ENCODE peak calls at places on chromosomes 13 and 19, in nine cellular contexts. O, B, K, D, I, Y, M, A and R are unnamed samples.

GRCh38 chr19:11425719-11426457 is 6.8 kb upstream of the RGL3 start:
- DNase-seq in O (no peak), B (no peak), K (no peak), D (no peak), I (no peak), Y (no peak), M (no peak), A (no peak), R (no peak)

GRCh38 chr13:99354371-99354951 is 47.3 kb upstream of the GPR183 start:
- DNase-seq in O (no peak), B (no peak), K (no peak), D (no peak), I (peak), Y (no peak), M (no peak), A (no peak), R (no peak)

GRCh38 chr13:20702945-20703784 is at the start of gene IL17D:
- DNase-seq in O (no peak), B (peak), K (no peak), D (no peak), I (peak), Y (no peak), M (no peak), A (peak), R (no peak)

GRCh38 chr13:69296130-69296529 is 811.5 kb upstream of the ATXN8OS start:
- DNase-seq in O (no peak), B (no peak), K (no peak), D (no peak), I (no peak), Y (no peak), M (no peak), A (no peak), R (no peak)

GRCh38 chr13:110134801-110135200 is 172.2 kb downstream of the COL4A1 start:
- DNase-seq in O (no peak), B (no peak), K (no peak), D (no peak), I (no peak), Y (no peak), M (no peak), A (no peak), R (no peak)

GRCh38 chr19:6060600-6061391 is 49.5 kb downstream of the RFX2 start:
- DNase-seq in O (no peak), B (peak), K (no peak), D (peak), I (peak), Y (no peak), M (no peak), A (peak), R (no peak)

GRCh38 chr19:41945135-41945766 is 13.9 kb downstream of the RABAC1 start:
- DNase-seq in O (no peak), B (no peak), K (no peak), D (peak), I (no peak), Y (no peak), M (no peak), A (peak), R (no peak)

GRCh38 chr19:1592755-1593628 is at the start of gene MBD3:
- DNase-seq in O (peak), B (peak), K (peak), D (peak), I (peak), Y (peak), M (peak), A (peak), R (peak)

GRCh38 chr13:44311011-44311481 is 62.6 kb upstream of the SERP2 start:
- DNase-seq in O (no peak), B (no peak), K (no peak), D (no peak), I (no peak), Y (no peak), M (peak), A (no peak), R (no peak)

GRCh38 chr19:46495789-46496099 is at the start of gene PNMA8B:
- DNase-seq in O (no peak), B (peak), K (no peak), D (peak), I (no peak), Y (peak), M (no peak), A (peak), R (no peak)

GRCh38 chr19:35818445-35818844 is 5.8 kb upstream of the PRODH2 start:
- DNase-seq in O (no peak), B (no peak), K (no peak), D (no peak), I (no peak), Y (no peak), M (no peak), A (no peak), R (no peak)